ENCODE peak calls at places on chromosomes 5 and 9, in seven cellular contexts. E, N, Q, B, W, D and L are unnamed samples.

GRCh38 chr9:121784706-121785426 is 133.4 kb downstream of the DAB2IP start:
- DNase-seq in D (no peak), B (peak), W (no peak), N (no peak), Q (no peak), E (peak), L (no peak)

GRCh38 chr9:82223442-82223841 is 234.9 kb downstream of the SPATA31D1 start:
- DNase-seq in Q (no peak), B (no peak), N (peak), E (no peak), D (no peak), W (peak), L (no peak)

GRCh38 chr5:104541129-104541528 is 978.5 kb upstream of the NUDT12 start:
- DNase-seq in B (no peak), E (no peak), W (no peak), Q (no peak), N (no peak), D (no peak), L (no peak)

GRCh38 chr9:116506685-116507084 is 180.4 kb upstream of the TRIM32 start:
- DNase-seq in Q (no peak), E (no peak), N (peak), W (no peak), D (no peak), B (no peak), L (no peak)

GRCh38 chr9:89497181-89497963 is 541 bp downstream of the SEMA4D start:
- DNase-seq in W (no peak), N (no peak), Q (no peak), B (no peak), E (peak), D (no peak), L (no peak)

GRCh38 chr9:137311171-137311970 is 9.3 kb upstream of the NRARP start:
- DNase-seq in D (peak), E (no peak), W (no peak), B (peak), N (peak), Q (peak), L (no peak)

GRCh38 chr5:71923755-71924154 is 183.5 kb upstream of the MAP1B start:
- DNase-seq in E (peak), D (no peak), W (no peak), B (no peak), N (no peak), Q (no peak), L (no peak)

GRCh38 chr5:25009063-25009462 is 364.3 kb upstream of the CDH10 start:
- DNase-seq in Q (no peak), N (no peak), W (peak), B (no peak), D (no peak), E (no peak), L (no peak)

GRCh38 chr5:2131196-2131595 is 248.5 kb upstream of the IRX4 start:
- DNase-seq in E (no peak), N (no peak), D (no peak), W (no peak), B (no peak), Q (no peak), L (no peak)

GRCh38 chr9:68983797-68984419 is 30.0 kb downstream of the PRKACG start:
- DNase-seq in D (no peak), E (no peak), W (no peak), Q (no peak), B (no peak), N (no peak), L (no peak)

GRCh38 chr9:31302620-31303418 is 1081.6 kb upstream of the ACO1 start:
- DNase-seq in N (no peak), W (no peak), Q (no peak), B (no peak), D (no peak), E (no peak), L (no peak)

GRCh38 chr5:116401546-116401945 is 173.1 kb downstream of the SEMA6A start:
- DNase-seq in D (no peak), N (no peak), B (no peak), Q (no peak), W (no peak), E (no peak), L (no peak)

GRCh38 chr9:38062498-38063362 is 6.3 kb downstream of the SHB start:
- DNase-seq in E (no peak), N (peak), D (no peak), B (no peak), Q (no peak), W (peak), L (no peak)

GRCh38 chr9:72046593-72047456 is 13.6 kb downstream of the C9orf57 start:
- DNase-seq in B (no peak), E (no peak), N (no peak), Q (no peak), W (no peak), D (no peak), L (no peak)

GRCh38 chr5:2917524-2917923 is 166.0 kb upstream of the IRX2 start:
- DNase-seq in B (no peak), W (no peak), N (no peak), Q (no peak), E (no peak), D (peak), L (no peak)

GRCh38 chr5:30540150-30540549 is 653.3 kb upstream of the CDH6 start:
- DNase-seq in E (no peak), W (no peak), B (no peak), Q (no peak), N (no peak), D (no peak), L (no peak)

GRCh38 chr5:176533894-176534611 is 3.1 kb downstream of the RNF44 start:
- DNase-seq in D (no peak), B (no peak), E (no peak), N (peak), Q (no peak), W (no peak), L (no peak)

GRCh38 chr5:51484326-51484725 is 101.1 kb downstream of the ISL1 start:
- DNase-seq in D (no peak), N (no peak), Q (no peak), B (no peak), E (no peak), W (no peak), L (no peak)

GRCh38 chr9:78004478-78005229 is 27.0 kb downstream of the GNAQ start:
- DNase-seq in E (no peak), D (no peak), N (peak), W (no peak), Q (no peak), B (no peak), L (no peak)

GRCh38 chr9:138059196-138059595 is 181.6 kb downstream of the CACNA1B start:
- DNase-seq in D (no peak), N (no peak), W (no peak), Q (no peak), E (no peak), B (no peak), L (no peak)

GRCh38 chr9:88387733-88388202 is 476 bp upstream of the SPIN1 start:
- DNase-seq in N (peak), B (no peak), Q (peak), E (peak), W (peak), D (no peak), L (no peak)

GRCh38 chr5:136058031-136058971 is 29.5 kb downstream of the TGFBI start:
- DNase-seq in N (peak), Q (peak), E (peak), W (peak), B (peak), D (peak), L (no peak)

GRCh38 chr9:89481161-89481915 is 16.6 kb downstream of the SEMA4D start:
- DNase-seq in B (no peak), D (no peak), Q (no peak), N (no peak), W (no peak), E (no peak), L (no peak)

GRCh38 chr9:127202461-127203139 is 62.0 kb upstream of the GARNL3 start:
- DNase-seq in W (no peak), N (no peak), E (peak), B (no peak), D (no peak), Q (no peak), L (no peak)

GRCh38 chr9:114093031-114093471 is 6.0 kb downstream of the KIF12 start:
- DNase-seq in B (peak), Q (no peak), N (no peak), E (no peak), W (no peak), D (no peak), L (no peak)

GRCh38 chr9:114091711-114092110 is 7.4 kb downstream of the KIF12 start:
- DNase-seq in W (no peak), Q (no peak), E (no peak), B (no peak), D (no peak), N (no peak), L (no peak)

GRCh38 chr9:114093761-114094505 is 5.2 kb downstream of the KIF12 start:
- DNase-seq in Q (no peak), W (no peak), E (no peak), N (no peak), D (no peak), B (peak), L (no peak)

GRCh38 chr9:114094971-114095370 is 4.1 kb downstream of the KIF12 start:
- DNase-seq in W (no peak), D (no peak), B (no peak), N (no peak), E (no peak), Q (no peak), L (no peak)

DNA sequence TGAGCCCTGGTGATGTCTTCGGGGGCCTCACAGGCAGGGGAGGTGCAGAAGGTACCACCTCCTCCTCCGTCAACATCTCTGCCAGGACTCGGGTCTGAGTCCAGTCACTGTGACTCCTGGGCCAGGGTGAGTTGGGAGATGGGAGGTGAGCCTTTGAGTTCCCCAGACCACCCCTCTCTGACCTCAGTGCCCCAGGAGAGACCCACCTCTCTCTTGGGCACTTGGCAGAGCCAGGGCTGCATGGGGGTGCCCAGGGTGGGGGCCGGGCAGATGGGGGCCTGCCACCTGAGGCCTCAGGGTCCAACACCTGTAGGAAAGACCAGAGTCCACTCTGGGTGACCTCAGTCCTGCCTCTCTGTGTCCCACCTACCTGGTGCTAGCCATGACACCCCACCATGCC is 6.8 kb downstream of the KIF12 start:
- DNase-seq in W (no peak), D (no peak), E (no peak), B (no peak), N (no peak), Q (no peak), L (no peak)
- H3K18ac ChIP-seq in W (no peak), D (no peak), E (no peak), B (no peak), N (no peak), Q (no peak), L (no peak)

GRCh38 chr5:170579623-170580022 is 75.8 kb downstream of the KCNIP1 start:
- DNase-seq in B (no peak), E (peak), W (no peak), N (no peak), D (no peak), Q (no peak), L (peak)

GRCh38 chr5:170573119-170573518 is 69.3 kb downstream of the KCNIP1 start:
- DNase-seq in N (no peak), B (no peak), W (no peak), D (no peak), E (peak), Q (no peak), L (no peak)

GRCh38 chr5:170573660-170574059 is 69.8 kb downstream of the KCNIP1 start:
- DNase-seq in Q (no peak), D (no peak), W (peak), N (no peak), E (no peak), B (no peak), L (no peak)

GRCh38 chr5:170581211-170581610 is 77.4 kb downstream of the KCNIP1 start:
- DNase-seq in E (no peak), W (no peak), B (no peak), N (no peak), Q (no peak), D (no peak), L (no peak)

GRCh38 chr5:170576602-170577584 is 73.1 kb downstream of the KCNIP1 start:
- DNase-seq in E (no peak), D (no peak), Q (no peak), B (no peak), W (peak), N (no peak), L (no peak)
- H3K18ac ChIP-seq in E (no peak), D (no peak), Q (no peak), B (no peak), W (no peak), N (no peak), L (no peak)

GRCh38 chr5:38072295-38072694 is 186.1 kb upstream of the EGFLAM start:
- DNase-seq in Q (no peak), B (no peak), W (no peak), E (no peak), N (no peak), D (no peak), L (no peak)

GRCh38 chr5:38079625-38080402 is 178.5 kb upstream of the EGFLAM start:
- DNase-seq in B (no peak), W (peak), Q (no peak), N (no peak), D (no peak), E (no peak), L (no peak)

GRCh38 chr5:38077652-38078051 is 180.7 kb upstream of the EGFLAM start:
- DNase-seq in B (no peak), D (no peak), Q (no peak), W (no peak), N (no peak), E (no peak), L (no peak)

GRCh38 chr5:38078161-38078560 is 180.2 kb upstream of the EGFLAM start:
- DNase-seq in W (peak), B (no peak), D (no peak), N (peak), Q (no peak), E (no peak), L (no peak)
- H3K18ac ChIP-seq in W (no peak), B (no peak), D (no peak), N (no peak), Q (no peak), E (no peak), L (no peak)

GRCh38 chr5:167514461-167514860 is 777.0 kb upstream of the WWC1 start:
- DNase-seq in Q (no peak), E (no peak), D (no peak), W (no peak), B (no peak), N (no peak), L (no peak)
- H3K18ac ChIP-seq in Q (no peak), E (no peak), D (no peak), W (no peak), B (no peak), N (no peak), L (no peak)

DNA sequence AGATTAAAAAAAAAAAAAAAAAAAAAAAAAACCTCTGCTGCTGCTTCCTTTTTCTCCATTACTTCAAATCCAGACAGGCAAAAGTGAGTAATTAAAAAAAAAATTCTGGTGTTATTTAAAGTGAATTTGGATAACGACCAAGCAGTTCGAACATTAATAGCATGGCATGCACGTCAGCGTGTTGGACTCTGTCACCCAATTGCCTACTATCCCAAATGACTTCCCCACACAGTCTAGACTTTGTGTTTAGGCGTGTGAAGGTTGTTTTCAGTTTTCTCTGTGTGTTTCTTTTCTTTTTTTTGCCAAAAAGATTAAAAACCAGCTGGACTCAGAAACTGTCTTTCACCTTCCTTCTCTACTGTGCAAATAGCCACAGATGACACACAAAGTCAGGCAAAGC is 321.4 kb downstream of the MSX2 start:
- DNase-seq in E (no peak), N (no peak), B (no peak), D (no peak), W (no peak), Q (no peak), L (no peak)
- H3K18ac ChIP-seq in E (no peak), N (no peak), B (no peak), D (no peak), W (no peak), Q (no peak), L (no peak)

GRCh38 chr5:55241756-55242155 is 8.3 kb upstream of the CCNO start:
- DNase-seq in D (no peak), B (no peak), Q (no peak), E (no peak), N (no peak), W (no peak), L (no peak)
- H3K18ac ChIP-seq in D (no peak), B (no peak), Q (no peak), E (no peak), N (no peak), W (no peak), L (no peak)

GRCh38 chr5:14508046-14508445 is 73.5 kb upstream of the OTULINL start:
- DNase-seq in D (no peak), E (no peak), W (no peak), Q (no peak), N (no peak), B (no peak), L (no peak)
- H3K18ac ChIP-seq in D (no peak), E (no peak), W (no peak), Q (no peak), N (no peak), B (no peak), L (peak)